ENCODE peak calls at places on chromosomes 7 and 10, in nine cellular contexts. C is Daoy, Q is NCI-H1105, T is psoas muscle, J is heart left ventricle, H is A549, V is ELR, Z is neural progenitor cell, A is T-helper 2 cell. P is an unnamed sample.

GRCh38 chr10:49177391-49178355 is 10.5 kb downstream of the TMEM273 start:
- DNase-seq in V (peak), A (peak), Z (no peak), H (peak), Q (no peak), T (peak), J (peak), C (peak), P (peak)

GRCh38 chr10:122521011-122521410 is 39.5 kb upstream of the DMBT1 start:
- DNase-seq in A (no peak), H (no peak), Z (no peak), V (no peak), T (no peak), J (no peak), Q (no peak), C (peak), P (no peak)

GRCh38 chr10:14102056-14102455 is 228.7 kb downstream of the FRMD4A start:
- DNase-seq in C (peak), H (no peak), T (no peak), A (no peak), J (no peak), Z (peak), Q (no peak), V (peak), P (no peak)

GRCh38 chr10:34641913-34642558 is 173.1 kb downstream of the PARD3 start:
- DNase-seq in Z (no peak), J (no peak), Q (no peak), C (no peak), T (no peak), V (no peak), A (no peak), H (no peak), P (no peak)

GRCh38 chr10:84770824-84771223 is 442.4 kb downstream of the CCSER2 start:
- DNase-seq in J (no peak), C (no peak), Z (no peak), H (no peak), A (no peak), T (no peak), V (no peak), Q (no peak), P (no peak)

GRCh38 chr7:93902777-93903423 is 3.5 kb upstream of the GNGT1 start:
- DNase-seq in T (no peak), A (no peak), V (peak), Z (peak), J (no peak), H (peak), Q (peak), C (peak), P (no peak)

GRCh38 chr7:101557978-101558741 is 70.9 kb downstream of the MYL10 start:
- DNase-seq in H (no peak), Q (no peak), J (peak), Z (no peak), V (no peak), C (no peak), A (no peak), T (peak), P (no peak)

GRCh38 chr10:112650588-112651030 is 203.6 kb downstream of the VTI1A start:
- DNase-seq in H (no peak), J (no peak), Z (no peak), V (peak), T (no peak), C (no peak), Q (no peak), A (no peak), P (no peak)

GRCh38 chr7:8418627-8419245 is 14.7 kb upstream of the NXPH1 start:
- DNase-seq in Q (peak), H (peak), Z (peak), V (peak), J (no peak), C (peak), T (no peak), A (no peak), P (peak)

GRCh38 chr7:71237945-71238344 is 106.0 kb downstream of the GALNT17 start:
- DNase-seq in Q (no peak), Z (peak), V (no peak), A (no peak), H (no peak), T (no peak), J (no peak), C (no peak), P (no peak)

GRCh38 chr10:69387500-69387899 is 29.2 kb downstream of the TACR2 start:
- DNase-seq in A (no peak), Z (no peak), T (no peak), C (no peak), J (no peak), H (no peak), Q (no peak), V (no peak), P (no peak)

GRCh38 chr10:22252286-22252800 is 34.5 kb upstream of the EBLN1 start:
- DNase-seq in T (peak), Q (no peak), V (peak), J (peak), H (no peak), Z (peak), A (peak), C (peak), P (peak)

GRCh38 chr7:141588912-141589311 is 37.7 kb downstream of the AGK start:
- DNase-seq in J (no peak), Z (no peak), A (no peak), Q (no peak), T (no peak), C (no peak), V (no peak), H (no peak), P (no peak)

P was measured in activated CD4-positive, alpha-beta memory T cell treated with anti-CD3 and anti-CD28 coated beads, Interleukin-2, amount 10 ng/mL, durations not matched to agents 7 days and 5 days.